ENCODE peak calls at places on chromosomes 11 and 22, in nine cellular contexts. I is OCI-LY7, W is PC-3, L is Karpas-422, E is psoas muscle, Q is lung, X is fibroblast of lung, T is mammary epithelial cell, B is right atrium auricular region. G is an unnamed sample.

GRCh38 chr11:115581871-115582639 is 77.8 kb upstream of the CADM1 start:
- DNase-seq in W (no peak), Q (no peak), L (no peak), B (no peak), T (peak; percentile 21), E (no peak), X (peak; percentile 37), I (no peak), G (peak; percentile 20)

GRCh38 chr22:24432059-24432853 is 4.9 kb downstream of the ADORA2A start:
- DNase-seq in W (no peak), T (peak; percentile 44), L (peak; percentile 86), E (no peak), I (peak; percentile 72), Q (no peak), X (peak; percentile 71), B (peak; percentile 74), G (peak; percentile 27)

GRCh38 chr22:43317252-43317651 is 25.9 kb downstream of the SCUBE1 start:
- DNase-seq in I (no peak), L (no peak), E (no peak), W (no peak), Q (no peak), X (no peak), B (no peak), T (no peak), G (no peak)

GRCh38 chr11:100984668-100985067 is 144.9 kb downstream of the PGR start:
- DNase-seq in W (no peak), B (no peak), T (no peak), I (peak; percentile 59), X (no peak), L (peak; percentile 46), Q (no peak), E (no peak), G (no peak)

GRCh38 chr11:91219501-91219900 is 996.7 kb upstream of the CHORDC1 start:
- DNase-seq in X (peak; percentile 43), I (no peak), L (no peak), E (no peak), B (no peak), T (peak; percentile 19), Q (no peak), W (no peak), G (no peak)

GRCh38 chr11:84594602-84595001 is 1032.5 kb downstream of the DLG2 start:
- DNase-seq in X (no peak), B (no peak), L (no peak), T (no peak), E (no peak), W (no peak), Q (no peak), I (no peak), G (no peak)

GRCh38 chr22:44212936-44213335 is 32.2 kb downstream of the PARVG start:
- DNase-seq in B (peak; percentile 40), T (no peak), I (no peak), L (no peak), E (no peak), W (no peak), Q (no peak), X (no peak), G (no peak)

GRCh38 chr11:12175694-12176241 is 65.4 kb downstream of the MICAL2 start:
- DNase-seq in L (no peak), T (peak; percentile 97), I (no peak), W (peak; percentile 91), Q (no peak), B (no peak), X (peak; percentile 98), E (no peak), G (peak; percentile 87)

GRCh38 chr22:32469799-32470212 is 4.8 kb upstream of the FBXO7 start:
- DNase-seq in X (peak; percentile 67), E (no peak), W (peak; percentile 29), T (peak; percentile 31), L (no peak), B (no peak), Q (no peak), I (no peak), G (no peak)

GRCh38 chr11:86257446-86257845 is 12.9 kb downstream of the EED start:
- DNase-seq in B (no peak), E (no peak), T (no peak), Q (no peak), L (no peak), W (no peak), I (no peak), X (no peak), G (no peak)

GRCh38 chr11:111829185-111829968 is 42.0 kb downstream of the ALG9 start:
- DNase-seq in X (no peak), I (no peak), L (peak; percentile 43), Q (no peak), E (no peak), W (no peak), B (no peak), T (no peak), G (no peak)

GRCh38 chr11:55707029-55707428 is 45.0 kb downstream of the OR4C6 start:
- DNase-seq in I (peak; percentile 51), L (peak; percentile 81), E (no peak), T (peak; percentile 15), Q (no peak), X (peak; percentile 9), B (no peak), W (peak; percentile 76), G (peak; percentile 23)

GRCh38 chr11:368414-369335 is 624 bp upstream of the B4GALNT4 start:
- DNase-seq in E (no peak), I (no peak), B (no peak), T (no peak), L (no peak), Q (no peak), X (no peak), W (peak; percentile 22), G (no peak)

GRCh38 chr22:24427500-24428164 is at the start of gene ADORA2A:
- DNase-seq in L (peak; percentile 95), I (peak; percentile 97), W (no peak), T (no peak), B (no peak), E (no peak), X (no peak), Q (no peak), G (no peak)

GRCh38 chr11:11798586-11799438 is 43.0 kb upstream of the USP47 start:
- DNase-seq in E (peak; percentile 84), I (peak; percentile 69), Q (peak; percentile 82), L (peak; percentile 91), W (peak; percentile 84), X (peak; percentile 63), T (no peak), B (peak; percentile 89), G (peak; percentile 72)

GRCh38 chr11:62610403-62610802 is 2.2 kb downstream of the EML3 start:
- DNase-seq in B (no peak), E (no peak), I (no peak), X (no peak), Q (no peak), W (no peak), L (no peak), T (no peak), G (no peak)

GRCh38 chr22:33883961-33884808 is 36.1 kb downstream of the LARGE1 start:
- DNase-seq in T (no peak), W (no peak), I (no peak), Q (no peak), L (no peak), X (peak; percentile 20), E (peak; percentile 42), B (no peak), G (no peak)
- H3K27ac ChIP-seq in T (no peak overlapping the region), W (no peak overlapping the region), I (no peak overlapping the region), Q (peak overlapping the region; percentile 55), L (no peak overlapping the region), X (no peak overlapping the region), E (peak overlapping the region; percentile 94), B (peak overlapping the region; percentile 77), G (no peak overlapping the region)

GRCh38 chr11:113446938-113447337 is 28.3 kb downstream of the DRD2 start:
- DNase-seq in I (no peak), W (peak; percentile 52), L (no peak), E (no peak), Q (no peak), X (no peak), T (peak; percentile 95), B (no peak), G (peak; percentile 92)
- H3K27ac ChIP-seq in I (no peak overlapping the region), W (peak overlapping the region; percentile 80), L (no peak overlapping the region), E (no peak overlapping the region), Q (no peak overlapping the region), X (no peak overlapping the region), T (peak overlapping the region; percentile 97), B (no peak overlapping the region), G (peak overlapping the region; percentile 58)

DNA sequence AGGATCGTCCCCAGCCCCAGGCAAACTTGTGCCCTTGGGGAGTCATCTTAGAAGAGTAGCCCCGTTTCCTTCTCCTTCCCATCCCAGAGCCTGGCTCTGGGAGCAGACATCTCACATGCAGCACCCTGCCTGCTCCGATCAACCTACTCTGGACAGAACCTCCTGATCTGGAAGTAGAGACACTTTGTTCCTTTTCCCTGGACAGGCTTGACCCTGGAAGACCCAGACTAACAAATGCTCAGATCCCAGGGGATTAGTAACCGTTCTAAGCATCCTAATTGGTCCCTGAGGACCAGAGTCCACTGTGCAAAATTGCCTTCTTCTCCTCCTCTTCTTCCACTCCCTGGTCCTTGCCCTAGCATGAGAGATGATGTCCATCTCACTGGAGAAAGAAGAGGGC is 157.6 kb downstream of the FEZ1 start:
- DNase-seq in X (no peak), Q (no peak), W (no peak), E (no peak), I (no peak), B (no peak), T (no peak), L (no peak), G (no peak)
- H3K27ac ChIP-seq in X (no peak overlapping the region), Q (no peak overlapping the region), W (no peak overlapping the region), E (peak overlapping the region; percentile 41), I (no peak overlapping the region), B (peak overlapping the region; percentile 68), T (no peak overlapping the region), L (no peak overlapping the region), G (no peak overlapping the region)

GRCh38 chr11:94751216-94751612 is 16.9 kb upstream of the AMOTL1 start:
- DNase-seq in W (no peak), Q (no peak), L (no peak), I (no peak), X (no peak), B (no peak), T (no peak), E (peak; percentile 14), G (no peak)

GRCh38 chr11:94750319-94751215 is 17.6 kb upstream of the AMOTL1 start:
- DNase-seq in B (no peak), Q (no peak), E (no peak), L (no peak), T (no peak), X (no peak), I (no peak), W (peak; percentile 81), G (no peak)

GRCh38 chr11:94753630-94754029 is 14.5 kb upstream of the AMOTL1 start:
- DNase-seq in W (no peak), X (no peak), T (peak; percentile 56), I (no peak), Q (no peak), E (no peak), B (no peak), L (no peak), G (no peak)

GRCh38 chr11:94749367-94749766 is 18.8 kb upstream of the AMOTL1 start:
- DNase-seq in L (no peak), X (no peak), W (peak; percentile 99), E (no peak), Q (no peak), T (peak; percentile 99), I (no peak), B (no peak), G (peak; percentile 89)

DNA sequence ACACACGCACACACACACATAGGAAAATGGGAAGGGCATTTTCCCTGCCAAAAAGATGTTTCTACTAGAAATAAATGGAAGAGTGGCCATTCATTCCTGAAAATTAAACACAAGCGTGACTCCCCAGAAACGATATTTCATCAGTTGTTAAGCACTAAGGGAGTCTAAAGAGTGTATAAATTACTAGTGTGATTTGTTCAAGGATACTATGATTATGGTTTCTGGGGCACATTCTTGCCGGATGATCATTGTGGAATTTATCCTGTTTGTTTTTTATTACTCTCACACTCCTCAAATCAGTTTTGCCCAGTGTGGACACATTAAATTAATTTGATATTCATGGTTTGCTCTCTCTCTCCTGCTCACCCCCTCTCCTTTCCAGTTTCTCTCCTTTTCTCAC is 16.4 kb upstream of the AMOTL1 start:
- DNase-seq in L (no peak), X (peak; percentile 24), T (no peak), E (no peak), I (no peak), W (peak; percentile 63), B (no peak), Q (no peak), G (no peak)
- H3K27ac ChIP-seq in L (no peak overlapping the region), X (no peak overlapping the region), T (peak overlapping the region; percentile 99), E (no peak overlapping the region), I (no peak overlapping the region), W (peak overlapping the region; percentile 94), B (no peak overlapping the region), Q (no peak overlapping the region), G (no peak overlapping the region)

G was measured in RWPE1.